ENCODE peak calls at places on chromosome 17, in seven cellular contexts. Q, D, A, W, E, S and K are unnamed samples.

GRCh38 chr17:28405632-28406477 is at the start of gene SLC46A1:
- DNase-seq in Q (peak; percentile 72), D (peak; percentile 65), A (peak; percentile 88), W (peak; percentile 5), E (peak; percentile 83), S (peak; percentile 23), K (peak; percentile 34)

GRCh38 chr17:64736804-64737492 is 74.8 kb upstream of the SMURF2 start:
- DNase-seq in Q (no peak), D (peak; percentile 52), A (peak; percentile 45), W (peak; percentile 62), E (no peak), S (peak; percentile 46), K (peak; percentile 70)

GRCh38 chr17:17380156-17380925 is 77.2 kb downstream of the NT5M start:
- DNase-seq in Q (no peak), D (no peak), A (no peak), W (no peak), E (no peak), S (no peak), K (no peak)

GRCh38 chr17:20706752-20707372 is 127.3 kb downstream of the CDRT15L2 start:
- DNase-seq in Q (no peak), D (no peak), A (no peak), W (no peak), E (no peak), S (peak; percentile 23), K (no peak)

GRCh38 chr17:39904990-39905288 is 13.5 kb downstream of the GSDMB start:
- DNase-seq in Q (no peak), D (no peak), A (no peak), W (no peak), E (no peak), S (no peak), K (no peak)

GRCh38 chr17:57424777-57425188 is 168.5 kb downstream of the MSI2 start:
- DNase-seq in Q (no peak), D (no peak), A (no peak), W (peak; percentile 62), E (no peak), S (no peak), K (no peak)

GRCh38 chr17:4600563-4600962 is 16.2 kb downstream of the SMTNL2 start:
- DNase-seq in Q (no peak), D (no peak), A (no peak), W (no peak), E (no peak), S (no peak), K (no peak)

GRCh38 chr17:34850023-34850422 is 111.2 kb downstream of the CCT6B start:
- DNase-seq in Q (no peak), D (no peak), A (no peak), W (no peak), E (no peak), S (no peak), K (peak; percentile 3)

GRCh38 chr17:67491009-67491677 is 114.1 kb downstream of the PITPNC1 start:
- DNase-seq in Q (peak; percentile 99), D (peak; percentile 67), A (peak; percentile 96), W (peak; percentile 99), E (peak; percentile 87), S (peak; percentile 33), K (peak; percentile 98)

GRCh38 chr17:77503916-77504651 is 363.3 kb downstream of the SEC14L1 start:
- DNase-seq in Q (no peak), D (no peak), A (peak; percentile 78), W (no peak), E (no peak), S (no peak), K (no peak)

GRCh38 chr17:76753061-76753961 is 15.4 kb downstream of the MFSD11 start:
- DNase-seq in Q (no peak), D (no peak), A (no peak), W (no peak), E (no peak), S (peak; percentile 44), K (no peak)

GRCh38 chr17:42193216-42194132 is 820 bp downstream of the GHDC start:
- DNase-seq in Q (no peak), D (no peak), A (no peak), W (no peak), E (no peak), S (no peak), K (no peak)
- H3K4me3 ChIP-seq in Q (peak overlapping the region; percentile 54), D (peak overlapping the region; percentile 55), A (peak overlapping the region; percentile 62), W (peak overlapping the region; percentile 61), E (peak overlapping the region; percentile 90), S (peak overlapping the region; percentile 70), K (peak overlapping the region; percentile 81)

GRCh38 chr17:12927001-12927400 is 90.8 kb downstream of the ELAC2 start:
- DNase-seq in Q (no peak), D (no peak), A (no peak), W (no peak), E (no peak), S (no peak), K (no peak)

GRCh38 chr17:12927541-12928425 is 90.0 kb downstream of the ELAC2 start:
- DNase-seq in Q (no peak), D (no peak), A (no peak), W (peak; percentile 4), E (no peak), S (no peak), K (peak; percentile 62)

GRCh38 chr17:12924614-12925013 is 93.2 kb downstream of the ELAC2 start:
- DNase-seq in Q (no peak), D (no peak), A (no peak), W (no peak), E (no peak), S (no peak), K (no peak)

DNA sequence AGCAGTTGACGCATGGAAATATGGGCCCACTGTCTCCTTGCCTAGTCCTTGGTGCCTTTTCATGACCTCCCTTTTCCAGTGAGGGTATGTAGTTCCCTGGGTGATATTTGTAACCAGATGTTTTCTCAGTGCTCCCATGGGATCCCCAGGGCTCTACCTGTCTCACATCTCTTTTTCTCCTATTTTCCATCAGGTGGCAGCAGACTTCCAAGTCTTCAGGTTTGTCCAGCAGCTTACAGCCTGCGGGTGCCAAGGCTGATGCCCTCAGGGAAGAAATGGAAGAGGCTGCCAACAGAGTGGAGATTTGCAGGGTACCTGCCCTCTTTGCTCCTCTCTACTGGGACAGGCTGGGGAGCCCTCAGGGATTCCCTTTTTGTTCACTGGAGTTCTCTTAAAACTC is 89.1 kb downstream of the ELAC2 start:
- DNase-seq in Q (no peak), D (no peak), A (no peak), W (peak; percentile 3), E (no peak), S (no peak), K (peak; percentile 14)
- TF ChIP-seq CTCF in Q (no peak), D (no peak), A (no peak), W (peak; percentile 24), E (no peak), S (no peak), K (peak; percentile 20)

GRCh38 chr17:29707212-29707571 is 84.5 kb upstream of the CORO6 start:
- DNase-seq in Q (no peak), D (no peak), A (no peak), W (no peak), E (no peak), S (no peak), K (no peak)

GRCh38 chr17:29705352-29705751 is 82.6 kb upstream of the CORO6 start:
- DNase-seq in Q (no peak), D (no peak), A (no peak), W (no peak), E (no peak), S (no peak), K (no peak)

GRCh38 chr17:29710891-29711418 is 88.2 kb upstream of the CORO6 start:
- DNase-seq in Q (no peak), D (no peak), A (no peak), W (no peak), E (no peak), S (peak; percentile 95), K (peak; percentile 47)

GRCh38 chr17:29709861-29710849 is 87.4 kb upstream of the CORO6 start:
- DNase-seq in Q (no peak), D (no peak), A (no peak), W (no peak), E (no peak), S (no peak), K (peak; percentile 34)

DNA sequence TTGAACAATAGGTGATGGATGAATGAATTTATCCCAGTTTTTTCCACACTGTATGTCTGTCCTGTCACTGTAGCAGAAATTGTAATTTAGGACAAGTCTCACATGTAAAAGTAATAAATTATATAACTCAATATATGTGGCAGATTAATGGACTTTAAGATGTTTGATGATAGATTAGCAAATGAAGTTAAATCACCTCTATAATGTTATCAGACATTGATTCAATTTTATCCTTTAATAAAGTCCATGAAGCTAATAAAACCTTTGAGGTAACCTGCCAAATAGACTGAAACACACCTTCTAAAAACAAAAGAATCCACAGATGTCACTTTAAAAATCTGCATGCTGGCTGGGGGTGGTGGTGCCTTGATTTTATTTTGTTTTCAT is 83.3 kb upstream of the CORO6 start:
- DNase-seq in Q (no peak), D (no peak), A (no peak), W (no peak), E (no peak), S (no peak), K (no peak)
- H3K4me3 ChIP-seq in Q (no peak overlapping the region), D (no peak overlapping the region), A (no peak overlapping the region), W (no peak overlapping the region), E (peak overlapping the region; percentile 23), S (no peak overlapping the region), K (no peak overlapping the region)

GRCh38 chr17:79126139-79126538 is 51.5 kb downstream of the ENGASE start:
- DNase-seq in Q (no peak), D (peak; percentile 26), A (no peak), W (no peak), E (no peak), S (no peak), K (no peak)
- TF ChIP-seq CTCF in Q (peak; percentile 8), D (no peak), A (no peak), W (peak; percentile 16), E (no peak), S (no peak), K (peak; percentile 0)